ENCODE peak calls at places on chromosome 3, in five cellular contexts. N, Z, A, R and O are unnamed samples.

GRCh38 chr3:87082806-87083440 is 92.0 kb upstream of the VGLL3 start:
- DNase-seq in R (peak; percentile 45), N (peak; percentile 16), A (peak; percentile 52), Z (peak; percentile 30), O (peak; percentile 42)

GRCh38 chr3:138054057-138054456 is 44.1 kb downstream of the CLDN18 start:
- DNase-seq in Z (no peak), A (no peak), N (no peak), R (no peak), O (no peak)

GRCh38 chr3:147620906-147621305 is 211.7 kb downstream of the ZIC1 start:
- DNase-seq in N (no peak), Z (no peak), R (no peak), A (no peak), O (no peak)

GRCh38 chr3:17479681-17480405 is 262.6 kb downstream of the TBC1D5 start:
- DNase-seq in Z (no peak), A (no peak), N (no peak), R (no peak), O (no peak)

GRCh38 chr3:134373278-134373941 is 837 bp downstream of the AMOTL2 start:
- DNase-seq in N (no peak), Z (peak; percentile 84), R (peak; percentile 91), A (no peak), O (peak; percentile 86)

GRCh38 chr3:73623996-73624362 is 762 bp downstream of the PDZRN3 start:
- DNase-seq in R (peak; percentile 79), A (no peak), Z (peak; percentile 78), N (no peak), O (peak; percentile 81)

GRCh38 chr3:23800731-23801130 is 5.0 kb upstream of the UBE2E1 start:
- DNase-seq in A (peak; percentile 10), Z (peak; percentile 42), N (no peak), R (no peak), O (no peak)

GRCh38 chr3:37892917-37893595 is 31.4 kb downstream of the CTDSPL start:
- DNase-seq in Z (peak; percentile 8), N (no peak), R (no peak), A (no peak), O (peak; percentile 38)

GRCh38 chr3:154130540-154130939 is 9.3 kb downstream of the ARHGEF26 start:
- DNase-seq in A (no peak), N (no peak), Z (no peak), R (no peak), O (no peak)

GRCh38 chr3:18422972-18423371 is 2.2 kb downstream of the SATB1 start:
- DNase-seq in A (no peak), N (no peak), Z (no peak), R (no peak), O (no peak)

GRCh38 chr3:150319900-150320299 is 88.2 kb upstream of the TSC22D2 start:
- DNase-seq in Z (no peak), R (no peak), A (peak; percentile 95), N (no peak), O (peak; percentile 15)

GRCh38 chr3:57961828-57962447 is 46.3 kb upstream of the FLNB start:
- DNase-seq in Z (no peak), N (peak; percentile 30), A (peak; percentile 56), R (no peak), O (peak; percentile 33)

GRCh38 chr3:124680521-124680920 is 49.7 kb upstream of the UMPS start:
- DNase-seq in Z (no peak), R (no peak), A (no peak), N (no peak), O (no peak)

GRCh38 chr3:177195242-177195940 is 1.9 kb downstream of the TBL1XR1 start:
- DNase-seq in Z (peak; percentile 36), R (no peak), N (peak; percentile 53), A (no peak), O (peak; percentile 75)

GRCh38 chr3:157502916-157503620 is at the start of gene VEPH1:
- DNase-seq in R (no peak), Z (peak; percentile 10), A (no peak), N (no peak), O (no peak)

GRCh38 chr3:52346623-52347530 is 30.8 kb downstream of the DNAH1 start:
- DNase-seq in R (no peak), A (no peak), Z (no peak), N (no peak), O (no peak)

GRCh38 chr3:27089641-27090040 is 279.5 kb downstream of the NEK10 start:
- DNase-seq in Z (no peak), N (no peak), A (no peak), R (no peak), O (no peak)
- TF ChIP-seq JUND in Z (no peak), N (no peak), A (no peak), R (no peak), O (no peak)

GRCh38 chr3:106126016-106126525 is 257.3 kb upstream of the CBLB start:
- DNase-seq in R (no peak), N (no peak), A (no peak), Z (no peak), O (no peak)

GRCh38 chr3:106124818-106125217 is 256.0 kb upstream of the CBLB start:
- DNase-seq in Z (no peak), N (no peak), A (no peak), R (no peak), O (no peak)

GRCh38 chr3:106130384-106131084 is 261.7 kb upstream of the CBLB start:
- DNase-seq in R (no peak), A (no peak), Z (no peak), N (peak; percentile 61), O (no peak)

GRCh38 chr3:106121491-106122289 is 252.9 kb upstream of the CBLB start:
- DNase-seq in Z (no peak), R (no peak), N (no peak), A (no peak), O (no peak)

DNA sequence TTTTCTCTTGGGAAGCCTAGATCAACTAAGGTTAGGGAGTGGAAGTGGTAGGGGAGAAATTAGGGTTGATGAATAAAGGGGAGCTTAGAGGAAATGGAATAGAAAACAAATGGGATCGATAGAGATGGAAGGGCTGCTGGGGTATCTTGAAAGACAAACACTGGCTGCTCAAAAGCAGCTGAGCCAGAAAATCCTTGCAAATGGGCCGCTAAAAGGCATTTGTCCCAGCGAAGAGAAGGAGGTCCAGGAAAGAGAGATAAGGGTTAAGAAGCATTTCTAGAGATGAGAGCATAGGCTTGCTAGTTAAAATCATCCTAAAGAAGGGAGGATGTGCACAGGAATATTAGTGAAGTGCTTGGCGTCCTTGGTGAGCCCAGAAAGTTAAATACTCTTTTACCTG is 258.0 kb upstream of the CBLB start:
- DNase-seq in A (no peak), R (no peak), Z (no peak), N (no peak), O (no peak)
- TF ChIP-seq JUND in A (no peak), R (no peak), Z (no peak), N (no peak), O (no peak)

GRCh38 chr3:62621171-62621570 is 247.8 kb upstream of the FEZF2 start:
- DNase-seq in N (no peak), Z (no peak), R (no peak), A (no peak), O (no peak)

GRCh38 chr3:62625278-62625677 is 249.9 kb downstream of the CADPS start:
- DNase-seq in R (no peak), A (no peak), N (no peak), Z (no peak), O (no peak)

DNA sequence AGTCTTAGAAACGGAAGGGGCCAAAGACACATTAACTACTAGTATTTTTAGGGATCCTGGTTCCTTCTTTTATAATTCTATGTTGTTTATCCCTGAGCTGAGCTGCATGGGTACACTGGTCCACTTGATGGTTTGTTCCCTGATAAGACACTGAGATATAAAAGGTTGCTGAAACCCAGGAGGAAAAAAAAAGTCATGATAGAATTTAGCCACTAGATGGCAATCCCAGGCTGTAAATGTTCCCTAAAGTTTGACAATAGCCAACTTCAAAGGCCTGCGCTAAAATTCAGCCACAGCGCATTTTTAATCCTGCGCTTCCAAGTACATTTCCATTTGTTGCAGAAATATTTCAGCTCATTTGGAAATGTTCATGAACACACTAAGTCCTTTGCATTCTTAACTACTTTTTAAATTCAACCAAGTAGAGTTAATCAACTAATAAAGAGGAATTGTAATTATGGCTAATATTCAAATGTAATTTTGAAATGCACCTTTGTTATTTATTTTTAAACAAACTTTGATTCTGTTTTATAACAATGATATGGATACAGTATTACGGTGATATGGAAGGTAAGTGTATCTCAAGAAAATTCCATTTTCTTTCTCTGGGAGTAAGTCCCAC is 249.3 kb upstream of the FEZF2 start:
- DNase-seq in A (peak; percentile 31), Z (peak; percentile 44), R (no peak), N (peak; percentile 34), O (peak; percentile 21)
- TF ChIP-seq JUND in A (no peak), Z (no peak), R (no peak), N (no peak), O (no peak)

GRCh38 chr3:56930706-56931105 is 129.0 kb upstream of the ARHGEF3 start:
- DNase-seq in A (no peak), Z (no peak), R (no peak), N (no peak), O (no peak)
- TF ChIP-seq JUND in A (no peak), Z (peak; percentile 22), R (no peak), N (no peak), O (no peak)

GRCh38 chr3:140199008-140199407 is 264.0 kb downstream of the CLSTN2 start:
- DNase-seq in N (no peak), A (no peak), R (no peak), Z (no peak), O (no peak)

GRCh38 chr3:140196970-140197369 is 262.0 kb downstream of the CLSTN2 start:
- DNase-seq in Z (no peak), A (no peak), N (no peak), R (no peak), O (no peak)

GRCh38 chr3:140203510-140203909 is 268.5 kb downstream of the CLSTN2 start:
- DNase-seq in Z (no peak), N (no peak), A (no peak), R (no peak), O (no peak)

DNA sequence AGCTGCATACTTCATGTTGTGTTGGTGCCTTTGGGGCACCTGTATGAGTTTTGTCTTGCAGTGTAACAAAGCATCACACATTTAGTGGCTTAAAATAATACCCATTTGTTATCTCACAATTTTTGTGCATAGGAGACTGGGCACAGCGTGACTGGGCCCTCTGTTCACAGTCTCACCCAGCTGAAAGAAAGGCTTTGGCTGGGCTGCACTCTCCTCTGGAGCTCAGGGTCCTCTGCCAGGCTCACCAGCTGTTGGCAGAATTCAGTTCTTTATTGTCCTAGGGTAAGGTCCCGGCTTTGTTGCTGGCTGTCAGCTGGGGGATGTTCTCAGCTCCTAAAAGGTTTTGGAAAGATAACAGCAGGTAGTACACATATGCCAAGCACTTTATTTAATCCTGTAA is 263.3 kb downstream of the CLSTN2 start:
- DNase-seq in Z (no peak), A (no peak), N (no peak), R (no peak), O (no peak)
- TF ChIP-seq JUND in Z (no peak), A (no peak), N (no peak), R (no peak), O (no peak)